ENCODE peak calls at places on chromosomes 16 and 17, in nine cellular contexts. One of them, this sample, is unnamed.

GRCh38 chr17:69733171-69734014 is 318.9 kb downstream of the MAP2K6 start:
- DNase-seq in NCI-H69: peak; percentile 51
- DNase-seq in AG10803: peak; percentile 83
- DNase-seq in mucosa of gallbladder: no peak
- DNase-seq in mucosa of descending colon: no peak
- DNase-seq in T-helper 2 cell: no peak
- DNase-seq in neuronal stem cell: no peak
- DNase-seq in RPMI7951: peak; percentile 75
- DNase-seq in EH: peak; percentile 87
- DNase-seq in this sample: no peak

GRCh38 chr17:40664582-40665333 is at the start of gene KRT222:
- DNase-seq in NCI-H69: peak; percentile 44
- DNase-seq in AG10803: no peak
- DNase-seq in mucosa of gallbladder: no peak
- DNase-seq in mucosa of descending colon: no peak
- DNase-seq in T-helper 2 cell: no peak
- DNase-seq in neuronal stem cell: no peak
- DNase-seq in RPMI7951: no peak
- DNase-seq in EH: no peak
- DNase-seq in this sample: no peak

GRCh38 chr17:80030730-80031410 is 4.8 kb downstream of the TBC1D16 start:
- DNase-seq in NCI-H69: peak; percentile 66
- DNase-seq in AG10803: no peak
- DNase-seq in mucosa of gallbladder: peak; percentile 76
- DNase-seq in mucosa of descending colon: peak; percentile 80
- DNase-seq in T-helper 2 cell: no peak
- DNase-seq in neuronal stem cell: no peak
- DNase-seq in RPMI7951: no peak
- DNase-seq in EH: no peak
- DNase-seq in this sample: peak; percentile 73

GRCh38 chr17:1005361-1005946 is 8.5 kb downstream of the TIMM22 start:
- DNase-seq in NCI-H69: peak; percentile 59
- DNase-seq in AG10803: peak; percentile 71
- DNase-seq in mucosa of gallbladder: peak; percentile 80
- DNase-seq in mucosa of descending colon: peak; percentile 51
- DNase-seq in T-helper 2 cell: no peak
- DNase-seq in neuronal stem cell: no peak
- DNase-seq in RPMI7951: peak; percentile 29
- DNase-seq in EH: peak; percentile 58
- DNase-seq in this sample: peak; percentile 48

GRCh38 chr16:57513371-57514102 is 22.8 kb downstream of the CCDC102A start:
- DNase-seq in NCI-H69: peak; percentile 4
- DNase-seq in AG10803: no peak
- DNase-seq in mucosa of gallbladder: no peak
- DNase-seq in mucosa of descending colon: peak; percentile 52
- DNase-seq in T-helper 2 cell: no peak
- DNase-seq in neuronal stem cell: no peak
- DNase-seq in RPMI7951: no peak
- DNase-seq in EH: peak; percentile 65
- DNase-seq in this sample: peak; percentile 46

GRCh38 chr16:49337814-49338350 is 35.7 kb upstream of the C16orf78 start:
- DNase-seq in NCI-H69: peak; percentile 28
- DNase-seq in AG10803: no peak
- DNase-seq in mucosa of gallbladder: no peak
- DNase-seq in mucosa of descending colon: no peak
- DNase-seq in T-helper 2 cell: no peak
- DNase-seq in neuronal stem cell: no peak
- DNase-seq in RPMI7951: no peak
- DNase-seq in EH: no peak
- DNase-seq in this sample: no peak

GRCh38 chr17:47694818-47695663 is 1.1 kb downstream of the TBKBP1 start:
- DNase-seq in NCI-H69: peak; percentile 70
- DNase-seq in AG10803: peak; percentile 62
- DNase-seq in mucosa of gallbladder: peak; percentile 36
- DNase-seq in mucosa of descending colon: peak; percentile 49
- DNase-seq in T-helper 2 cell: no peak
- DNase-seq in neuronal stem cell: no peak
- DNase-seq in RPMI7951: no peak
- DNase-seq in EH: peak; percentile 62
- DNase-seq in this sample: peak; percentile 66

GRCh38 chr17:56489980-56490379 is 103.5 kb upstream of the NOG start:
- DNase-seq in NCI-H69: no peak
- DNase-seq in AG10803: no peak
- DNase-seq in mucosa of gallbladder: no peak
- DNase-seq in mucosa of descending colon: no peak
- DNase-seq in T-helper 2 cell: no peak
- DNase-seq in neuronal stem cell: no peak
- DNase-seq in RPMI7951: no peak
- DNase-seq in EH: no peak
- DNase-seq in this sample: no peak

GRCh38 chr17:47270946-47271705 is 17.5 kb downstream of the ITGB3 start:
- DNase-seq in NCI-H69: no peak
- DNase-seq in AG10803: no peak
- DNase-seq in mucosa of gallbladder: no peak
- DNase-seq in mucosa of descending colon: no peak
- DNase-seq in T-helper 2 cell: no peak
- DNase-seq in neuronal stem cell: no peak
- DNase-seq in RPMI7951: no peak
- DNase-seq in EH: no peak
- DNase-seq in this sample: no peak

GRCh38 chr16:21211486-21211885 is at the start of gene ZP2:
- DNase-seq in NCI-H69: no peak
- DNase-seq in AG10803: no peak
- DNase-seq in mucosa of gallbladder: no peak
- DNase-seq in mucosa of descending colon: no peak
- DNase-seq in T-helper 2 cell: no peak
- DNase-seq in neuronal stem cell: no peak
- DNase-seq in RPMI7951: no peak
- DNase-seq in EH: no peak
- DNase-seq in this sample: no peak

This sample was measured in left colon.